ENCODE peak calls at places on chromosomes 13 and 19, in five cellular contexts. N is COR-L47, W is NCI-H2107, T is heart right ventricle, R is left kidney. A is an unnamed sample.

GRCh38 chr19:50580970-50581636 is 12.9 kb upstream of the LRRC4B start:
- DNase-seq in T (no peak), N (no peak), W (no peak), R (peak), A (no peak)

GRCh38 chr19:6464070-6464873 is at the start of gene CRB3:
- DNase-seq in T (no peak), N (no peak), R (peak), W (no peak), A (peak)

GRCh38 chr13:34254366-34254765 is 436.4 kb downstream of the RFC3 start:
- DNase-seq in W (no peak), T (no peak), R (no peak), N (no peak), A (no peak)

GRCh38 chr13:19998960-19999359 is 40.4 kb downstream of the ZMYM2 start:
- DNase-seq in R (no peak), W (no peak), N (no peak), T (no peak), A (no peak)

GRCh38 chr19:18424890-18425514 is 5.8 kb downstream of the SSBP4 start:
- DNase-seq in N (no peak), W (no peak), R (no peak), T (no peak), A (no peak)

GRCh38 chr19:47316513-47316912 is 6.9 kb downstream of the C5AR1 start:
- DNase-seq in T (no peak), N (no peak), W (no peak), R (no peak), A (no peak)

GRCh38 chr13:31699650-31700049 is 39.7 kb upstream of the RXFP2 start:
- DNase-seq in W (no peak), N (no peak), T (no peak), R (peak), A (no peak)

GRCh38 chr13:76846363-76846762 is 39.8 kb downstream of the KCTD12 start:
- DNase-seq in R (no peak), T (no peak), W (no peak), N (no peak), A (no peak)

GRCh38 chr13:42547615-42548014 is 26.3 kb upstream of the TNFSF11 start:
- DNase-seq in R (peak), N (no peak), W (no peak), T (no peak), A (no peak)

GRCh38 chr13:24306632-24307031 is 2.7 kb upstream of the C1QTNF9 start:
- DNase-seq in T (no peak), W (no peak), N (no peak), R (no peak), A (no peak)

GRCh38 chr13:30830638-30830965 is 75.5 kb upstream of the MEDAG start:
- DNase-seq in R (no peak), T (no peak), N (no peak), W (no peak), A (no peak)

GRCh38 chr13:95039415-95039814 is 261.8 kb downstream of the ABCC4 start:
- DNase-seq in R (no peak), N (no peak), T (no peak), W (no peak), A (no peak)

GRCh38 chr19:56746367-56746766 is 74.8 kb upstream of the ZNF835 start:
- DNase-seq in R (no peak), T (no peak), W (no peak), N (no peak), A (no peak)

GRCh38 chr19:55554749-55555152 is 9.4 kb upstream of the SBK3 start:
- DNase-seq in W (no peak), N (no peak), T (no peak), R (no peak), A (no peak)

GRCh38 chr13:93227280-93227905 is 786 bp downstream of the GPC6 start:
- DNase-seq in R (peak), T (no peak), W (peak), N (peak), A (no peak)

GRCh38 chr13:21579754-21580316 is 24.1 kb downstream of the MICU2 start:
- DNase-seq in N (no peak), R (no peak), T (no peak), W (no peak), A (no peak)

GRCh38 chr13:71774863-71775262 is 92.1 kb downstream of the DACH1 start:
- DNase-seq in R (no peak), W (no peak), T (no peak), N (no peak), A (no peak)

GRCh38 chr13:111209613-111210012 is 94.5 kb downstream of the ARHGEF7 start:
- DNase-seq in R (no peak), N (no peak), T (no peak), W (no peak), A (no peak)

GRCh38 chr13:111110054-111110453 is 5.1 kb upstream of the ARHGEF7 start:
- DNase-seq in R (no peak), W (no peak), T (no peak), N (no peak), A (no peak)

GRCh38 chr13:21670006-21670882 is 629 bp upstream of the FGF9 start:
- DNase-seq in R (peak), W (no peak), T (peak), N (peak), A (peak)

GRCh38 chr19:13208131-13208963 is 58.1 kb downstream of the IER2 start:
- DNase-seq in W (no peak), R (peak), N (no peak), T (peak), A (no peak)

GRCh38 chr19:4081441-4082129 is 14.9 kb upstream of the ZBTB7A start:
- DNase-seq in W (no peak), R (peak), N (no peak), T (no peak), A (no peak)

GRCh38 chr19:49196527-49197240 is 39.1 kb downstream of the TRPM4 start:
- DNase-seq in T (peak), R (peak), N (peak), W (peak), A (no peak)

GRCh38 chr13:48078251-48078656 is 16.6 kb downstream of the MED4 start:
- DNase-seq in N (peak), R (peak), W (no peak), T (no peak), A (peak)

GRCh38 chr13:93169980-93170379 is 56.6 kb upstream of the GPC6 start:
- DNase-seq in N (no peak), R (no peak), T (no peak), W (no peak), A (no peak)

GRCh38 chr19:2059422-2060201 is 8.6 kb upstream of the MKNK2 start:
- DNase-seq in W (no peak), N (no peak), R (peak), T (no peak), A (peak)

GRCh38 chr13:103157034-103157433 is 90.8 kb upstream of the SLC10A2 start:
- DNase-seq in T (no peak), W (no peak), R (no peak), N (no peak), A (no peak)

GRCh38 chr13:90732049-90732448 is 615.4 kb upstream of the MIR17HG start:
- DNase-seq in T (no peak), R (no peak), W (no peak), N (no peak), A (no peak)

GRCh38 chr13:47708386-47708785 is 292.7 kb downstream of the SUCLA2 start:
- DNase-seq in N (no peak), W (no peak), T (no peak), R (no peak), A (no peak)

GRCh38 chr13:72839831-72840426 is 58.0 kb downstream of the PIBF1 start:
- DNase-seq in N (peak), T (no peak), W (peak), R (peak), A (peak)

GRCh38 chr19:43725468-43725867 is 9.6 kb downstream of the IRGC start:
- DNase-seq in T (peak), R (no peak), W (no peak), N (no peak), A (no peak)

GRCh38 chr13:80877209-80877943 is 536.5 kb upstream of the SPRY2 start:
- DNase-seq in T (no peak), R (no peak), N (no peak), W (no peak), A (no peak)

GRCh38 chr19:38163419-38164290 is 60.4 kb downstream of the DPF1 start:
- DNase-seq in W (no peak), R (no peak), T (no peak), N (no peak), A (no peak)